ENCODE peak calls at places on chromosomes 7 and 10, in nine cellular contexts. One of them, this sample, is unnamed.

GRCh38 chr7:149882264-149883048 is 8.7 kb downstream of the ATP6V0E2 start:
- DNase-seq in esophagus muscularis mucosa: peak; percentile 70
- DNase-seq in A549: no peak
- DNase-seq in K562: no peak
- DNase-seq in sigmoid colon: peak; percentile 77
- DNase-seq in suprapubic skin: no peak
- DNase-seq in stomach: no peak
- DNase-seq in heart left ventricle: no peak
- DNase-seq in body of pancreas: no peak
- DNase-seq in this sample: no peak

GRCh38 chr7:1401011-1401410 is 58.3 kb downstream of the MICALL2 start:
- DNase-seq in sigmoid colon: no peak
- DNase-seq in esophagus muscularis mucosa: no peak
- DNase-seq in body of pancreas: no peak
- DNase-seq in suprapubic skin: no peak
- DNase-seq in heart left ventricle: no peak
- DNase-seq in stomach: no peak
- DNase-seq in A549: peak; percentile 40
- DNase-seq in K562: no peak
- DNase-seq in this sample: no peak

GRCh38 chr7:134827889-134828288 is 48.5 kb downstream of the CALD1 start:
- DNase-seq in stomach: no peak
- DNase-seq in esophagus muscularis mucosa: no peak
- DNase-seq in heart left ventricle: no peak
- DNase-seq in sigmoid colon: peak; percentile 76
- DNase-seq in A549: no peak
- DNase-seq in suprapubic skin: no peak
- DNase-seq in body of pancreas: no peak
- DNase-seq in K562: no peak
- DNase-seq in this sample: no peak

GRCh38 chr7:17392846-17393245 is 94.4 kb downstream of the AHR start:
- DNase-seq in heart left ventricle: no peak
- DNase-seq in K562: no peak
- DNase-seq in sigmoid colon: no peak
- DNase-seq in suprapubic skin: no peak
- DNase-seq in stomach: no peak
- DNase-seq in body of pancreas: no peak
- DNase-seq in A549: no peak
- DNase-seq in esophagus muscularis mucosa: no peak
- DNase-seq in this sample: no peak

GRCh38 chr10:99532687-99533495 is at the start of gene NKX2-3:
- DNase-seq in esophagus muscularis mucosa: no peak
- DNase-seq in body of pancreas: peak; percentile 62
- DNase-seq in K562: peak; percentile 45
- DNase-seq in sigmoid colon: peak; percentile 100
- DNase-seq in heart left ventricle: peak; percentile 75
- DNase-seq in stomach: peak; percentile 49
- DNase-seq in suprapubic skin: no peak
- DNase-seq in A549: peak; percentile 75
- DNase-seq in this sample: peak; percentile 81

GRCh38 chr7:422191-422885 is 97.3 kb downstream of the PDGFA start:
- DNase-seq in suprapubic skin: no peak
- DNase-seq in stomach: no peak
- DNase-seq in A549: no peak
- DNase-seq in sigmoid colon: no peak
- DNase-seq in heart left ventricle: peak; percentile 31
- DNase-seq in K562: no peak
- DNase-seq in esophagus muscularis mucosa: no peak
- DNase-seq in body of pancreas: no peak
- DNase-seq in this sample: no peak

GRCh38 chr7:30681262-30682130 is 760 bp downstream of the CRHR2 start:
- DNase-seq in heart left ventricle: no peak
- DNase-seq in sigmoid colon: no peak
- DNase-seq in esophagus muscularis mucosa: no peak
- DNase-seq in K562: no peak
- DNase-seq in suprapubic skin: no peak
- DNase-seq in stomach: no peak
- DNase-seq in body of pancreas: peak; percentile 43
- DNase-seq in A549: no peak
- DNase-seq in this sample: no peak

GRCh38 chr7:98613601-98614425 is 3.3 kb upstream of the NPTX2 start:
- DNase-seq in esophagus muscularis mucosa: no peak
- DNase-seq in A549: peak; percentile 37
- DNase-seq in heart left ventricle: no peak
- DNase-seq in sigmoid colon: no peak
- DNase-seq in suprapubic skin: no peak
- DNase-seq in K562: no peak
- DNase-seq in stomach: no peak
- DNase-seq in body of pancreas: no peak
- DNase-seq in this sample: no peak

GRCh38 chr7:122161628-122162027 is 17.6 kb upstream of the AASS start:
- DNase-seq in esophagus muscularis mucosa: no peak
- DNase-seq in sigmoid colon: no peak
- DNase-seq in A549: no peak
- DNase-seq in heart left ventricle: no peak
- DNase-seq in stomach: no peak
- DNase-seq in K562: no peak
- DNase-seq in body of pancreas: no peak
- DNase-seq in suprapubic skin: no peak
- DNase-seq in this sample: no peak

GRCh38 chr10:132263866-132264265 is 43.9 kb downstream of the STK32C start:
- DNase-seq in stomach: no peak
- DNase-seq in suprapubic skin: no peak
- DNase-seq in K562: no peak
- DNase-seq in heart left ventricle: peak; percentile 42
- DNase-seq in esophagus muscularis mucosa: no peak
- DNase-seq in sigmoid colon: no peak
- DNase-seq in body of pancreas: no peak
- DNase-seq in A549: no peak
- DNase-seq in this sample: no peak

GRCh38 chr7:69703099-69703498 is 104.8 kb downstream of the AUTS2 start:
- DNase-seq in A549: no peak
- DNase-seq in esophagus muscularis mucosa: no peak
- DNase-seq in stomach: no peak
- DNase-seq in K562: no peak
- DNase-seq in body of pancreas: no peak
- DNase-seq in sigmoid colon: no peak
- DNase-seq in suprapubic skin: no peak
- DNase-seq in heart left ventricle: no peak
- DNase-seq in this sample: no peak

GRCh38 chr7:82029236-82029635 is 259.4 kb upstream of the HGF start:
- DNase-seq in A549: no peak
- DNase-seq in esophagus muscularis mucosa: no peak
- DNase-seq in stomach: no peak
- DNase-seq in heart left ventricle: no peak
- DNase-seq in suprapubic skin: no peak
- DNase-seq in K562: no peak
- DNase-seq in sigmoid colon: no peak
- DNase-seq in body of pancreas: no peak
- DNase-seq in this sample: no peak

DNA sequence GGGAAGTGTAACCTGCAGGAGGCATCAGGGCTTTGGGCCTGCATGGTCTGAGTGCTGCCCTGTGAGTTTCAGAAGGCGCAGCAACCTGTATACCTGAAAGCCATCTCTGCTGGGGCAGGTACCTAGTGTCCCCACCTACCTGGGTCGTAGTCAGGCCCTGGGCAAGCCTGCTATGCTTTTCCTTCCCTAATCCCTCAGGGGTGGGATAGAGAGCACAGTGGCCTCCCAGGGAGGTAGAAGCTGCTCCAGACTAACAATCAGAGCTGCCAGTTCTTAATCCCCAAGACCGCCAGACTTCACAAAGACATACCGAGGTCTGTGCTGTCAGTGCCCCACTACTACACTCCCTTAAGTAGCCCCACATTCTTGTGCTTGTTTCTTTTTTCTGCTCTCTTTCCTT is 52.0 kb downstream of the PTEN start:
- DNase-seq in sigmoid colon: no peak
- DNase-seq in A549: no peak
- DNase-seq in body of pancreas: no peak
- DNase-seq in K562: no peak
- DNase-seq in suprapubic skin: no peak
- DNase-seq in esophagus muscularis mucosa: no peak
- DNase-seq in stomach: no peak
- DNase-seq in heart left ventricle: no peak
- DNase-seq in this sample: no peak
- TF ChIP-seq POLR2A in sigmoid colon: no peak
- TF ChIP-seq POLR2A in A549: no peak
- TF ChIP-seq POLR2A in body of pancreas: no peak
- TF ChIP-seq POLR2A in K562: no peak
- TF ChIP-seq POLR2A in suprapubic skin: no peak
- TF ChIP-seq POLR2A in esophagus muscularis mucosa: no peak
- TF ChIP-seq POLR2A in stomach: no peak
- TF ChIP-seq POLR2A in heart left ventricle: no peak
- TF ChIP-seq POLR2A in this sample: no peak

DNA sequence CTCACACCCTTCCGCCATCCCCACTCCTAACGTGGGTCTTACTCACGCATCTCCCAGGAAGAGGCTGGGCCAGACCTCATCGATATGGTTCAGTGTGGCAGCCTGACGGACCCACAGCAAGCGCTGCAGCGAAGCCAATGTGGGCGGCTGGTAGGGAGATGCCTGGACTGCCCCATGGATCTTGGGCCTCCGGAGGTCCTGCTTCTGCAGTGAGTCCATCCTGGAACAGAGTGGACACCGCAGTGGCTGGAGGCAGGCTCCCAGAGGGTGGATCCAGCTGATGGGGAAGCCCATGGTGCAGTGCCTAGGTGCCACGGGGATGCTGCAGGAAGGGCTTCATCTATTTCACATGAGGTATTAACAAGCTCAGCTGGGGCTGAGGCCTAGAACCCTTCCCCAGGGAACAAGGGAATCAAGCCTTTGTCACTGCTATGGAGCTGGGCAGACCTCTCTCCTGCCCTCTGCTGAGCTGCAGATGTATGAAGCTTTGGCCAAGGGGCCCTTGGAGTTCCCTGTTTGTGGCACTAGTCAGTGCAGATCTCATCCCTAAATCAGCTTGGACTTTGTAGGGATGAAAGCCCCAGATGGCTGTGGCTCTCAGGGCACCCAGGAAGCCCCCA is 13.7 kb upstream of the SAMD8 start:
- DNase-seq in A549: peak; percentile 36
- DNase-seq in body of pancreas: no peak
- DNase-seq in suprapubic skin: peak; percentile 48
- DNase-seq in K562: no peak
- DNase-seq in esophagus muscularis mucosa: no peak
- DNase-seq in sigmoid colon: no peak
- DNase-seq in heart left ventricle: no peak
- DNase-seq in stomach: no peak
- DNase-seq in this sample: no peak
- TF ChIP-seq CTCF in A549: no peak
- TF ChIP-seq CTCF in body of pancreas: no peak
- TF ChIP-seq CTCF in suprapubic skin: no peak
- TF ChIP-seq CTCF in K562: peak; percentile 45
- TF ChIP-seq CTCF in esophagus muscularis mucosa: no peak
- TF ChIP-seq CTCF in sigmoid colon: no peak
- TF ChIP-seq CTCF in heart left ventricle: no peak
- TF ChIP-seq CTCF in stomach: no peak
- TF ChIP-seq CTCF in this sample: no peak

GRCh38 chr10:91294134-91294906 is 73.9 kb downstream of the PCGF5 start:
- DNase-seq in heart left ventricle: no peak
- DNase-seq in K562: no peak
- DNase-seq in suprapubic skin: no peak
- DNase-seq in A549: no peak
- DNase-seq in sigmoid colon: no peak
- DNase-seq in esophagus muscularis mucosa: no peak
- DNase-seq in body of pancreas: no peak
- DNase-seq in stomach: no peak
- DNase-seq in this sample: no peak

GRCh38 chr10:91298224-91298862 is 77.9 kb downstream of the PCGF5 start:
- DNase-seq in sigmoid colon: peak; percentile 80
- DNase-seq in esophagus muscularis mucosa: no peak
- DNase-seq in suprapubic skin: peak; percentile 77
- DNase-seq in heart left ventricle: peak; percentile 84
- DNase-seq in K562: peak; percentile 66
- DNase-seq in A549: peak; percentile 78
- DNase-seq in body of pancreas: peak; percentile 70
- DNase-seq in stomach: peak; percentile 66
- DNase-seq in this sample: peak; percentile 85

GRCh38 chr10:91295346-91295745 is 74.9 kb downstream of the PCGF5 start:
- DNase-seq in heart left ventricle: no peak
- DNase-seq in stomach: no peak
- DNase-seq in sigmoid colon: no peak
- DNase-seq in suprapubic skin: no peak
- DNase-seq in A549: no peak
- DNase-seq in K562: no peak
- DNase-seq in body of pancreas: no peak
- DNase-seq in esophagus muscularis mucosa: no peak
- DNase-seq in this sample: no peak

GRCh38 chr10:91300011-91300575 is 79.6 kb downstream of the PCGF5 start:
- DNase-seq in sigmoid colon: no peak
- DNase-seq in K562: no peak
- DNase-seq in esophagus muscularis mucosa: no peak
- DNase-seq in body of pancreas: no peak
- DNase-seq in A549: no peak
- DNase-seq in stomach: no peak
- DNase-seq in heart left ventricle: no peak
- DNase-seq in suprapubic skin: no peak
- DNase-seq in this sample: no peak

GRCh38 chr10:91296471-91296870 is 76.0 kb downstream of the PCGF5 start:
- DNase-seq in esophagus muscularis mucosa: no peak
- DNase-seq in sigmoid colon: no peak
- DNase-seq in suprapubic skin: no peak
- DNase-seq in K562: peak; percentile 43
- DNase-seq in heart left ventricle: no peak
- DNase-seq in body of pancreas: no peak
- DNase-seq in stomach: no peak
- DNase-seq in A549: peak; percentile 62
- DNase-seq in this sample: no peak
- H3K27ac ChIP-seq in esophagus muscularis mucosa: no peak overlapping the region
- H3K27ac ChIP-seq in sigmoid colon: no peak overlapping the region
- H3K27ac ChIP-seq in suprapubic skin: no peak overlapping the region
- H3K27ac ChIP-seq in K562: no peak overlapping the region
- H3K27ac ChIP-seq in heart left ventricle: no peak overlapping the region
- H3K27ac ChIP-seq in body of pancreas: no peak overlapping the region
- H3K27ac ChIP-seq in stomach: no peak overlapping the region
- H3K27ac ChIP-seq in A549: no peak overlapping the region
- H3K27ac ChIP-seq in this sample: no peak overlapping the region

DNA sequence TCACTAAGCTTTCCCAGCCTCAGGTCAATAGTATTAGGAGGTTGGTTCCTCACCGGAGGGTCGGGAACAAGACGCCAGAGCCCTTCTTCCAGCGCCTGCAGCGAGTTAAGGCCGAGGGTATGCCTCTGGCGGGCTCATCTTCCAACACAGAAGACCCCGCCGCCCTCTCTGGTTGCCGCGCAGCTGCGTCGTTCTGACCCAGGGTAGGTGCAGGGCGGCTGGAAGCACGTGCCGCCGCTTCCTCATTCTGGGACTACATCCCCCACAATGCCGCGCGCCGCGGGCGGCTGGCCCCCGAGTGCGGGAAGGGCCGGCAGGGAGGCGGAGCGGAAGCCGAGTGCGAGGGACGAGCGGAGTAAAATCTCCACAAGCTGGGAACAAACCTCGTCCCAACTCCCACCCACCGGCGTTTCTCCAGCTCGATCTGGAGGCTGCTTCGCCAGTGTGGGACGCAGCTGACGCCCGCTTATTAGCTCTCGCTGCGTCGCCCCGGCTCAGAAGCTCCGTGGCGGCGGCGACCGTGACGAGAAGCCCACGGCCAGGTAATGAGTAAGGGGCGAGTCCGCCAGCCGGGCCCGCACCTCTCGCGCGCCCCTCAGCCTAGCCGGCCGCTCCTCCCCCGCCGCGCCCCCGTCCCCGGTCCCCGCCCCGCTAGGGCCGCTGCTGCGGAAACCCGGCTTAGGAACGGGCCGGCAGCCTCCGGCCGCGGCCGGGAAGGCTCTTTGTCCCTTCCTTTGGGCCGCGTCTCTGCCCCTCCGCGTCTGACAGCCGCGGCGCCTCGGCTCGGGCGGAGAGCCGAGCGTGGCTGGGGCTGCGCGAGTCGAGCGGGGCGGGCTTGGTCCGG is at the start of gene CCDC126:
- DNase-seq in suprapubic skin: peak; percentile 94
- DNase-seq in K562: peak; percentile 91
- DNase-seq in body of pancreas: peak; percentile 88
- DNase-seq in stomach: peak; percentile 93
- DNase-seq in A549: peak; percentile 90
- DNase-seq in esophagus muscularis mucosa: peak; percentile 96
- DNase-seq in heart left ventricle: peak; percentile 97
- DNase-seq in sigmoid colon: peak; percentile 95
- DNase-seq in this sample: peak; percentile 97
- TF ChIP-seq POLR2A in suprapubic skin: no peak
- TF ChIP-seq POLR2A in K562: peak; percentile 58
- TF ChIP-seq POLR2A in body of pancreas: peak; percentile 67
- TF ChIP-seq POLR2A in stomach: no peak
- TF ChIP-seq POLR2A in A549: peak; percentile 45
- TF ChIP-seq POLR2A in esophagus muscularis mucosa: no peak
- TF ChIP-seq POLR2A in heart left ventricle: no peak
- TF ChIP-seq POLR2A in sigmoid colon: peak; percentile 14
- TF ChIP-seq POLR2A in this sample: no peak